ENCODE peak calls at places on chromosome 12, in seven cellular contexts. One of them, this sample, is unnamed.

GRCh38 chr12:51863921-51864700 is 15.6 kb upstream of the FIGNL2 start:
- DNase-seq in germinal center: no peak
- DNase-seq in EL: no peak
- DNase-seq in foreskin keratinocyte: no peak
- DNase-seq in GM23248: peak; percentile 27
- DNase-seq in gastrocnemius medialis: no peak
- DNase-seq in amygdala: peak; percentile 35
- DNase-seq in this sample: no peak

GRCh38 chr12:44377443-44378160 is 498.5 kb downstream of the NELL2 start:
- DNase-seq in gastrocnemius medialis: no peak
- DNase-seq in foreskin keratinocyte: no peak
- DNase-seq in EL: no peak
- DNase-seq in GM23248: no peak
- DNase-seq in germinal center: no peak
- DNase-seq in amygdala: no peak
- DNase-seq in this sample: no peak

GRCh38 chr12:104094284-104094683 is 30.0 kb downstream of the HCFC2 start:
- DNase-seq in germinal center: no peak
- DNase-seq in EL: peak; percentile 34
- DNase-seq in foreskin keratinocyte: no peak
- DNase-seq in GM23248: no peak
- DNase-seq in gastrocnemius medialis: no peak
- DNase-seq in amygdala: no peak
- DNase-seq in this sample: no peak

GRCh38 chr12:128807161-128807724 is 16.5 kb downstream of the SLC15A4 start:
- DNase-seq in GM23248: no peak
- DNase-seq in foreskin keratinocyte: no peak
- DNase-seq in gastrocnemius medialis: peak; percentile 47
- DNase-seq in EL: no peak
- DNase-seq in amygdala: peak; percentile 31
- DNase-seq in germinal center: no peak
- DNase-seq in this sample: no peak

GRCh38 chr12:4037747-4038312 is 164.6 kb upstream of the PARP11 start:
- DNase-seq in amygdala: peak; percentile 4
- DNase-seq in EL: peak; percentile 42
- DNase-seq in foreskin keratinocyte: peak; percentile 40
- DNase-seq in GM23248: peak; percentile 67
- DNase-seq in gastrocnemius medialis: peak; percentile 17
- DNase-seq in germinal center: no peak
- DNase-seq in this sample: peak; percentile 14

GRCh38 chr12:59372971-59373370 is 222.9 kb upstream of the SLC16A7 start:
- DNase-seq in GM23248: peak; percentile 46
- DNase-seq in amygdala: no peak
- DNase-seq in foreskin keratinocyte: peak; percentile 24
- DNase-seq in gastrocnemius medialis: no peak
- DNase-seq in EL: peak; percentile 8
- DNase-seq in germinal center: no peak
- DNase-seq in this sample: no peak

GRCh38 chr12:52494518-52494917 is 1.5 kb upstream of the KRT6A start:
- DNase-seq in gastrocnemius medialis: peak; percentile 51
- DNase-seq in foreskin keratinocyte: peak; percentile 96
- DNase-seq in amygdala: no peak
- DNase-seq in GM23248: peak; percentile 82
- DNase-seq in EL: peak; percentile 59
- DNase-seq in germinal center: no peak
- DNase-seq in this sample: no peak

GRCh38 chr12:62799126-62799736 is 135.7 kb downstream of the PPM1H start:
- DNase-seq in gastrocnemius medialis: no peak
- DNase-seq in EL: peak; percentile 72
- DNase-seq in foreskin keratinocyte: peak; percentile 28
- DNase-seq in germinal center: peak; percentile 68
- DNase-seq in amygdala: no peak
- DNase-seq in GM23248: peak; percentile 74
- DNase-seq in this sample: peak; percentile 69

GRCh38 chr12:114483996-114484395 is 78.1 kb upstream of the TBX5 start:
- DNase-seq in foreskin keratinocyte: no peak
- DNase-seq in GM23248: no peak
- DNase-seq in amygdala: no peak
- DNase-seq in EL: no peak
- DNase-seq in germinal center: no peak
- DNase-seq in gastrocnemius medialis: no peak
- DNase-seq in this sample: no peak

GRCh38 chr12:121391619-121392324 is 8.1 kb upstream of the RNF34 start:
- DNase-seq in gastrocnemius medialis: no peak
- DNase-seq in germinal center: no peak
- DNase-seq in foreskin keratinocyte: peak; percentile 19
- DNase-seq in GM23248: peak; percentile 68
- DNase-seq in amygdala: no peak
- DNase-seq in EL: peak; percentile 50
- DNase-seq in this sample: peak; percentile 76

GRCh38 chr12:96623818-96624217 is 134.4 kb downstream of the CFAP54 start:
- DNase-seq in gastrocnemius medialis: no peak
- DNase-seq in foreskin keratinocyte: no peak
- DNase-seq in EL: no peak
- DNase-seq in GM23248: no peak
- DNase-seq in amygdala: no peak
- DNase-seq in germinal center: no peak
- DNase-seq in this sample: no peak

GRCh38 chr12:119446459-119446858 is 111.9 kb downstream of the CCDC60 start:
- DNase-seq in foreskin keratinocyte: peak; percentile 6
- DNase-seq in germinal center: no peak
- DNase-seq in EL: peak; percentile 2
- DNase-seq in GM23248: peak; percentile 29
- DNase-seq in gastrocnemius medialis: no peak
- DNase-seq in amygdala: peak; percentile 1
- DNase-seq in this sample: no peak

GRCh38 chr12:13177896-13178295 is 18.6 kb upstream of the EMP1 start:
- DNase-seq in EL: no peak
- DNase-seq in amygdala: no peak
- DNase-seq in GM23248: no peak
- DNase-seq in foreskin keratinocyte: no peak
- DNase-seq in germinal center: no peak
- DNase-seq in gastrocnemius medialis: no peak
- DNase-seq in this sample: no peak

GRCh38 chr12:47557401-47557800 is 148.4 kb downstream of the RPAP3 start:
- DNase-seq in gastrocnemius medialis: no peak
- DNase-seq in amygdala: peak; percentile 14
- DNase-seq in EL: no peak
- DNase-seq in GM23248: no peak
- DNase-seq in foreskin keratinocyte: no peak
- DNase-seq in germinal center: no peak
- DNase-seq in this sample: no peak

GRCh38 chr12:42539696-42540095 is 49.9 kb downstream of the PRICKLE1 start:
- DNase-seq in EL: no peak
- DNase-seq in amygdala: no peak
- DNase-seq in GM23248: peak; percentile 8
- DNase-seq in germinal center: no peak
- DNase-seq in foreskin keratinocyte: no peak
- DNase-seq in gastrocnemius medialis: no peak
- DNase-seq in this sample: no peak

GRCh38 chr12:113333877-113334785 is 778 bp downstream of the SLC8B1 start:
- DNase-seq in foreskin keratinocyte: peak; percentile 39
- DNase-seq in gastrocnemius medialis: no peak
- DNase-seq in amygdala: no peak
- DNase-seq in GM23248: peak; percentile 21
- DNase-seq in EL: no peak
- DNase-seq in germinal center: no peak
- DNase-seq in this sample: peak; percentile 32

GRCh38 chr12:69428351-69429048 is 41.7 kb upstream of the FRS2 start:
- DNase-seq in germinal center: no peak
- DNase-seq in EL: no peak
- DNase-seq in foreskin keratinocyte: no peak
- DNase-seq in amygdala: no peak
- DNase-seq in gastrocnemius medialis: no peak
- DNase-seq in GM23248: no peak
- DNase-seq in this sample: no peak

GRCh38 chr12:126219654-126220279 is 1154.5 kb downstream of the AACS start:
- DNase-seq in foreskin keratinocyte: peak; percentile 17
- DNase-seq in germinal center: no peak
- DNase-seq in amygdala: no peak
- DNase-seq in EL: no peak
- DNase-seq in GM23248: no peak
- DNase-seq in gastrocnemius medialis: no peak
- DNase-seq in this sample: no peak

GRCh38 chr12:42237853-42238239 is 202 bp downstream of the YAF2 start:
- DNase-seq in EL: no peak
- DNase-seq in gastrocnemius medialis: no peak
- DNase-seq in GM23248: peak; percentile 55
- DNase-seq in amygdala: no peak
- DNase-seq in foreskin keratinocyte: no peak
- DNase-seq in germinal center: peak; percentile 53
- DNase-seq in this sample: no peak

GRCh38 chr12:65123435-65124063 is 2.4 kb upstream of the WIF1 start:
- DNase-seq in foreskin keratinocyte: no peak
- DNase-seq in amygdala: no peak
- DNase-seq in EL: peak; percentile 37
- DNase-seq in gastrocnemius medialis: no peak
- DNase-seq in germinal center: no peak
- DNase-seq in GM23248: peak; percentile 71
- DNase-seq in this sample: peak; percentile 67

GRCh38 chr12:108238474-108238873 is 100.6 kb downstream of the CMKLR1 start:
- DNase-seq in germinal center: no peak
- DNase-seq in foreskin keratinocyte: no peak
- DNase-seq in amygdala: no peak
- DNase-seq in gastrocnemius medialis: no peak
- DNase-seq in EL: no peak
- DNase-seq in GM23248: no peak
- DNase-seq in this sample: no peak

GRCh38 chr12:52521175-52521574 is 981 bp upstream of the KRT5 start:
- DNase-seq in amygdala: no peak
- DNase-seq in foreskin keratinocyte: peak; percentile 99
- DNase-seq in gastrocnemius medialis: no peak
- DNase-seq in GM23248: no peak
- DNase-seq in EL: no peak
- DNase-seq in germinal center: no peak
- DNase-seq in this sample: no peak

GRCh38 chr12:123532808-123533649 is 490 bp downstream of the RILPL1 start:
- DNase-seq in gastrocnemius medialis: peak; percentile 63
- DNase-seq in EL: peak; percentile 53
- DNase-seq in foreskin keratinocyte: peak; percentile 22
- DNase-seq in GM23248: peak; percentile 74
- DNase-seq in germinal center: no peak
- DNase-seq in amygdala: peak; percentile 24
- DNase-seq in this sample: no peak

GRCh38 chr12:58285551-58285950 is 344.2 kb downstream of the ATP23 start:
- DNase-seq in germinal center: no peak
- DNase-seq in EL: no peak
- DNase-seq in foreskin keratinocyte: no peak
- DNase-seq in gastrocnemius medialis: no peak
- DNase-seq in GM23248: no peak
- DNase-seq in amygdala: no peak
- DNase-seq in this sample: no peak

GRCh38 chr12:100553851-100554404 is 19.6 kb upstream of the GAS2L3 start:
- DNase-seq in germinal center: no peak
- DNase-seq in gastrocnemius medialis: no peak
- DNase-seq in EL: no peak
- DNase-seq in foreskin keratinocyte: no peak
- DNase-seq in amygdala: no peak
- DNase-seq in GM23248: peak; percentile 17
- DNase-seq in this sample: no peak

GRCh38 chr12:70443274-70443673 is 77.2 kb downstream of the KCNMB4 start:
- DNase-seq in germinal center: no peak
- DNase-seq in foreskin keratinocyte: peak; percentile 67
- DNase-seq in EL: peak; percentile 40
- DNase-seq in GM23248: peak; percentile 12
- DNase-seq in amygdala: no peak
- DNase-seq in gastrocnemius medialis: no peak
- DNase-seq in this sample: no peak

GRCh38 chr12:44159211-44159610 is 323.3 kb downstream of the TMEM117 start:
- DNase-seq in germinal center: no peak
- DNase-seq in gastrocnemius medialis: no peak
- DNase-seq in EL: no peak
- DNase-seq in GM23248: no peak
- DNase-seq in foreskin keratinocyte: no peak
- DNase-seq in amygdala: no peak
- DNase-seq in this sample: no peak

GRCh38 chr12:114476159-114476558 is 70.2 kb upstream of the TBX5 start:
- DNase-seq in GM23248: peak; percentile 81
- DNase-seq in EL: peak; percentile 48
- DNase-seq in foreskin keratinocyte: no peak
- DNase-seq in germinal center: no peak
- DNase-seq in gastrocnemius medialis: no peak
- DNase-seq in amygdala: no peak
- DNase-seq in this sample: no peak

GRCh38 chr12:132444957-132445883 is 44.7 kb upstream of the FBRSL1 start:
- DNase-seq in amygdala: no peak
- DNase-seq in foreskin keratinocyte: no peak
- DNase-seq in gastrocnemius medialis: peak; percentile 23
- DNase-seq in germinal center: peak; percentile 75
- DNase-seq in EL: no peak
- DNase-seq in GM23248: peak; percentile 37
- DNase-seq in this sample: peak; percentile 20

GRCh38 chr12:56695327-56696101 is 7.4 kb upstream of the PTGES3 start:
- DNase-seq in GM23248: peak; percentile 43
- DNase-seq in EL: peak; percentile 34
- DNase-seq in amygdala: no peak
- DNase-seq in germinal center: no peak
- DNase-seq in foreskin keratinocyte: no peak
- DNase-seq in gastrocnemius medialis: no peak
- DNase-seq in this sample: no peak

GRCh38 chr12:23126794-23127193 is 501.8 kb downstream of the ETNK1 start:
- DNase-seq in GM23248: no peak
- DNase-seq in germinal center: no peak
- DNase-seq in EL: no peak
- DNase-seq in amygdala: no peak
- DNase-seq in gastrocnemius medialis: no peak
- DNase-seq in foreskin keratinocyte: no peak
- DNase-seq in this sample: no peak

GRCh38 chr12:106137456-106138278 is 1.1 kb downstream of the NUAK1 start:
- DNase-seq in germinal center: no peak
- DNase-seq in foreskin keratinocyte: no peak
- DNase-seq in GM23248: peak; percentile 63
- DNase-seq in amygdala: peak; percentile 71
- DNase-seq in gastrocnemius medialis: no peak
- DNase-seq in EL: peak; percentile 31
- DNase-seq in this sample: peak; percentile 23

GRCh38 chr12:211142-211465 is 2.9 kb downstream of the SLC6A12 start:
- DNase-seq in GM23248: no peak
- DNase-seq in germinal center: no peak
- DNase-seq in foreskin keratinocyte: no peak
- DNase-seq in gastrocnemius medialis: no peak
- DNase-seq in EL: no peak
- DNase-seq in amygdala: no peak
- DNase-seq in this sample: no peak

GRCh38 chr12:123131291-123131831 is 19.5 kb downstream of the PITPNM2 start:
- DNase-seq in amygdala: no peak
- DNase-seq in foreskin keratinocyte: peak; percentile 62
- DNase-seq in GM23248: no peak
- DNase-seq in EL: no peak
- DNase-seq in gastrocnemius medialis: no peak
- DNase-seq in germinal center: no peak
- DNase-seq in this sample: peak; percentile 18

GRCh38 chr12:52942056-52942913 is 6.6 kb upstream of the KRT18 start:
- DNase-seq in gastrocnemius medialis: no peak
- DNase-seq in EL: no peak
- DNase-seq in foreskin keratinocyte: no peak
- DNase-seq in amygdala: no peak
- DNase-seq in GM23248: no peak
- DNase-seq in germinal center: no peak
- DNase-seq in this sample: no peak

GRCh38 chr12:108689314-108690190 is 41.8 kb downstream of the CORO1C start:
- DNase-seq in foreskin keratinocyte: no peak
- DNase-seq in germinal center: no peak
- DNase-seq in GM23248: peak; percentile 54
- DNase-seq in gastrocnemius medialis: peak; percentile 71
- DNase-seq in EL: peak; percentile 39
- DNase-seq in amygdala: peak; percentile 35
- DNase-seq in this sample: peak; percentile 71

GRCh38 chr12:10031771-10032175 is 1.3 kb downstream of the CLEC9A start:
- DNase-seq in foreskin keratinocyte: peak; percentile 97
- DNase-seq in gastrocnemius medialis: no peak
- DNase-seq in amygdala: no peak
- DNase-seq in GM23248: peak; percentile 94
- DNase-seq in germinal center: no peak
- DNase-seq in EL: peak; percentile 94
- DNase-seq in this sample: no peak

GRCh38 chr12:93571360-93571853 is 1.1 kb upstream of the SOCS2 start:
- DNase-seq in germinal center: no peak
- DNase-seq in EL: peak; percentile 83
- DNase-seq in amygdala: peak; percentile 39
- DNase-seq in foreskin keratinocyte: peak; percentile 80
- DNase-seq in gastrocnemius medialis: peak; percentile 27
- DNase-seq in GM23248: peak; percentile 80
- DNase-seq in this sample: peak; percentile 43